ENCODE peak calls at places on chromosome 14, in seven cellular contexts. One of them, this sample, is unnamed.

GRCh38 chr14:44529026-44529425 is 21.9 kb upstream of the FSCB start:
- DNase-seq in GM12878: no peak
- DNase-seq in K562: no peak
- DNase-seq in IMR-90: no peak
- DNase-seq in A549: no peak
- DNase-seq in HepG2: no peak
- DNase-seq in H1: no peak
- DNase-seq in this sample: no peak

GRCh38 chr14:56659361-56659760 is 79.8 kb downstream of the TMEM260 start:
- DNase-seq in GM12878: no peak
- DNase-seq in K562: no peak
- DNase-seq in IMR-90: no peak
- DNase-seq in A549: no peak
- DNase-seq in HepG2: no peak
- DNase-seq in H1: no peak
- DNase-seq in this sample: no peak

GRCh38 chr14:75832621-75833297 is 149.0 kb downstream of the TGFB3 start:
- DNase-seq in GM12878: no peak
- DNase-seq in K562: peak; percentile 68
- DNase-seq in IMR-90: peak; percentile 87
- DNase-seq in A549: no peak
- DNase-seq in HepG2: no peak
- DNase-seq in H1: no peak
- DNase-seq in this sample: no peak

GRCh38 chr14:34199585-34199984 is 248.7 kb upstream of the EGLN3 start:
- DNase-seq in GM12878: no peak
- DNase-seq in K562: no peak
- DNase-seq in IMR-90: peak; percentile 46
- DNase-seq in A549: no peak
- DNase-seq in HepG2: no peak
- DNase-seq in H1: no peak
- DNase-seq in this sample: no peak

GRCh38 chr14:68510201-68510600 is 282.7 kb downstream of the ZFP36L1 start:
- DNase-seq in GM12878: no peak
- DNase-seq in K562: no peak
- DNase-seq in IMR-90: peak; percentile 69
- DNase-seq in A549: no peak
- DNase-seq in HepG2: no peak
- DNase-seq in H1: no peak
- DNase-seq in this sample: peak; percentile 81

GRCh38 chr14:65002586-65003210 is 16.0 kb downstream of the FNTB start:
- DNase-seq in GM12878: no peak
- DNase-seq in K562: no peak
- DNase-seq in IMR-90: peak; percentile 48
- DNase-seq in A549: no peak
- DNase-seq in HepG2: no peak
- DNase-seq in H1: no peak
- DNase-seq in this sample: no peak

GRCh38 chr14:55731881-55732498 is 152.0 kb downstream of the KTN1 start:
- DNase-seq in GM12878: no peak
- DNase-seq in K562: peak; percentile 9
- DNase-seq in IMR-90: peak; percentile 24
- DNase-seq in A549: no peak
- DNase-seq in HepG2: peak; percentile 16
- DNase-seq in H1: no peak
- DNase-seq in this sample: no peak

GRCh38 chr14:103418508-103418818 is 33.2 kb downstream of the MARK3 start:
- DNase-seq in GM12878: no peak
- DNase-seq in K562: peak; percentile 55
- DNase-seq in IMR-90: peak; percentile 87
- DNase-seq in A549: no peak
- DNase-seq in HepG2: no peak
- DNase-seq in H1: no peak
- DNase-seq in this sample: no peak

GRCh38 chr14:55715889-55716288 is 135.9 kb downstream of the KTN1 start:
- DNase-seq in GM12878: no peak
- DNase-seq in K562: no peak
- DNase-seq in IMR-90: peak; percentile 82
- DNase-seq in A549: no peak
- DNase-seq in HepG2: no peak
- DNase-seq in H1: no peak
- DNase-seq in this sample: no peak

GRCh38 chr14:104385189-104386135 is 194.1 kb upstream of the C14orf180 start:
- DNase-seq in GM12878: no peak
- DNase-seq in K562: no peak
- DNase-seq in IMR-90: no peak
- DNase-seq in A549: no peak
- DNase-seq in HepG2: no peak
- DNase-seq in H1: no peak
- DNase-seq in this sample: no peak

GRCh38 chr14:28121512-28122297 is 644.9 kb upstream of the FOXG1 start:
- DNase-seq in GM12878: no peak
- DNase-seq in K562: no peak
- DNase-seq in IMR-90: no peak
- DNase-seq in A549: no peak
- DNase-seq in HepG2: no peak
- DNase-seq in H1: peak; percentile 17
- DNase-seq in this sample: no peak

GRCh38 chr14:34971381-34971780 is 11.4 kb upstream of the SRP54 start:
- DNase-seq in GM12878: no peak
- DNase-seq in K562: no peak
- DNase-seq in IMR-90: peak; percentile 56
- DNase-seq in A549: no peak
- DNase-seq in HepG2: no peak
- DNase-seq in H1: no peak
- DNase-seq in this sample: no peak

GRCh38 chr14:73232984-73233383 is 4.3 kb upstream of the PAPLN start:
- DNase-seq in GM12878: no peak
- DNase-seq in K562: no peak
- DNase-seq in IMR-90: peak; percentile 68
- DNase-seq in A549: no peak
- DNase-seq in HepG2: no peak
- DNase-seq in H1: no peak
- DNase-seq in this sample: no peak

GRCh38 chr14:21066882-21067502 is 3.1 kb upstream of the ARHGEF40 start:
- DNase-seq in GM12878: no peak
- DNase-seq in K562: peak; percentile 29
- DNase-seq in IMR-90: no peak
- DNase-seq in A549: peak; percentile 41
- DNase-seq in HepG2: peak; percentile 48
- DNase-seq in H1: no peak
- DNase-seq in this sample: no peak

GRCh38 chr14:37251778-37252177 is 54.0 kb downstream of the MIPOL1 start:
- DNase-seq in GM12878: no peak
- DNase-seq in K562: no peak
- DNase-seq in IMR-90: no peak
- DNase-seq in A549: peak; percentile 16
- DNase-seq in HepG2: peak; percentile 35
- DNase-seq in H1: no peak
- DNase-seq in this sample: no peak

GRCh38 chr14:101061411-101062064 is 158.0 kb upstream of the RTL1 start:
- DNase-seq in GM12878: no peak
- DNase-seq in K562: no peak
- DNase-seq in IMR-90: no peak
- DNase-seq in A549: no peak
- DNase-seq in HepG2: no peak
- DNase-seq in H1: no peak
- DNase-seq in this sample: no peak

GRCh38 chr14:36227802-36228201 is 51.3 kb upstream of the PTCSC3 start:
- DNase-seq in GM12878: no peak
- DNase-seq in K562: no peak
- DNase-seq in IMR-90: peak; percentile 52
- DNase-seq in A549: no peak
- DNase-seq in HepG2: no peak
- DNase-seq in H1: no peak
- DNase-seq in this sample: no peak

GRCh38 chr14:99378782-99379214 is 101.9 kb downstream of the SETD3 start:
- DNase-seq in GM12878: no peak
- DNase-seq in K562: peak; percentile 34
- DNase-seq in IMR-90: peak; percentile 24
- DNase-seq in A549: peak; percentile 72
- DNase-seq in HepG2: no peak
- DNase-seq in H1: no peak
- DNase-seq in this sample: no peak

GRCh38 chr14:77046706-77047105 is 18.2 kb upstream of the IRF2BPL start:
- DNase-seq in GM12878: no peak
- DNase-seq in K562: no peak
- DNase-seq in IMR-90: no peak
- DNase-seq in A549: no peak
- DNase-seq in HepG2: no peak
- DNase-seq in H1: no peak
- DNase-seq in this sample: no peak
- TF ChIP-seq RFX5 in GM12878: no peak
- TF ChIP-seq RFX5 in K562: no peak
- TF ChIP-seq RFX5 in IMR-90: no peak
- TF ChIP-seq RFX5 in A549: no peak
- TF ChIP-seq RFX5 in HepG2: no peak
- TF ChIP-seq RFX5 in H1: no peak
- TF ChIP-seq RFX5 in this sample: no peak

GRCh38 chr14:49893309-49894213 is 679 bp downstream of the ARF6 start:
- DNase-seq in GM12878: no peak
- DNase-seq in K562: peak; percentile 62
- DNase-seq in IMR-90: no peak
- DNase-seq in A549: peak; percentile 53
- DNase-seq in HepG2: no peak
- DNase-seq in H1: no peak
- DNase-seq in this sample: peak; percentile 80
- TF ChIP-seq RFX5 in GM12878: no peak
- TF ChIP-seq RFX5 in K562: no peak
- TF ChIP-seq RFX5 in IMR-90: no peak
- TF ChIP-seq RFX5 in A549: no peak
- TF ChIP-seq RFX5 in HepG2: no peak
- TF ChIP-seq RFX5 in H1: no peak
- TF ChIP-seq RFX5 in this sample: no peak

GRCh38 chr14:90132821-90133570 is 71.2 kb downstream of the KCNK13 start:
- DNase-seq in GM12878: no peak
- DNase-seq in K562: no peak
- DNase-seq in IMR-90: peak; percentile 26
- DNase-seq in A549: no peak
- DNase-seq in HepG2: no peak
- DNase-seq in H1: no peak
- DNase-seq in this sample: no peak
- TF ChIP-seq RFX5 in GM12878: no peak
- TF ChIP-seq RFX5 in K562: no peak
- TF ChIP-seq RFX5 in IMR-90: no peak
- TF ChIP-seq RFX5 in A549: no peak
- TF ChIP-seq RFX5 in HepG2: no peak
- TF ChIP-seq RFX5 in H1: no peak
- TF ChIP-seq RFX5 in this sample: no peak

GRCh38 chr14:24296341-24297157 is 3.0 kb downstream of the DHRS1 start:
- DNase-seq in GM12878: peak; percentile 82
- DNase-seq in K562: peak; percentile 66
- DNase-seq in IMR-90: peak; percentile 97
- DNase-seq in A549: peak; percentile 77
- DNase-seq in HepG2: peak; percentile 90
- DNase-seq in H1: peak; percentile 57
- DNase-seq in this sample: peak; percentile 77

GRCh38 chr14:24299255-24300191 is at the start of the genes DHRS1 and NOP9:
- DNase-seq in GM12878: peak; percentile 65
- DNase-seq in K562: peak; percentile 92
- DNase-seq in IMR-90: peak; percentile 85
- DNase-seq in A549: peak; percentile 91
- DNase-seq in HepG2: peak; percentile 93
- DNase-seq in H1: peak; percentile 61
- DNase-seq in this sample: peak; percentile 97

GRCh38 chr14:24300326-24300980 is 803 bp downstream of the NOP9 start:
- DNase-seq in GM12878: no peak
- DNase-seq in K562: no peak
- DNase-seq in IMR-90: no peak
- DNase-seq in A549: no peak
- DNase-seq in HepG2: no peak
- DNase-seq in H1: no peak
- DNase-seq in this sample: no peak

GRCh38 chr14:24297190-24297964 is 2.2 kb downstream of the DHRS1 start:
- DNase-seq in GM12878: no peak
- DNase-seq in K562: peak; percentile 32
- DNase-seq in IMR-90: peak; percentile 28
- DNase-seq in A549: peak; percentile 64
- DNase-seq in HepG2: peak; percentile 87
- DNase-seq in H1: no peak
- DNase-seq in this sample: peak; percentile 43

DNA sequence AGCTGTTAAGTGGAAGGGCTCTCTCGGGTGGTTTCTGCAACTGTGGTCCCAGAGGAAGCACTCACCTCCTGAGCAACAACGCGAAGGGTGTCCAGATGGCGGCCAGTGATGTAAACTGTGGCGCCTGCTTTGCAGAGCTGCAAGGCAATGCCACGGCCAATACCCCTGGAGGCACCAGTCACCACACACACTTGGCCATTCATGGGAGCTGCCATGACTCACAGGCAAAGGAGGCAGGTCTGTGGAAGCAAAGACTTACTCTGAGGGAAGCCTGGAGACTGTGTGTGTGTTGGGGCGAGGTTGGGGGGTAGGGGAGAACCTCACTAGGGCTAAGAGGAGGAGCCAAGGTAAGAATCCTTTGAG is 707 bp downstream of the DHRS1 start:
- DNase-seq in GM12878: no peak
- DNase-seq in K562: peak; percentile 28
- DNase-seq in IMR-90: peak; percentile 77
- DNase-seq in A549: peak; percentile 42
- DNase-seq in HepG2: peak; percentile 82
- DNase-seq in H1: no peak
- DNase-seq in this sample: no peak
- TF ChIP-seq RFX5 in GM12878: no peak
- TF ChIP-seq RFX5 in K562: no peak
- TF ChIP-seq RFX5 in IMR-90: no peak
- TF ChIP-seq RFX5 in A549: no peak
- TF ChIP-seq RFX5 in HepG2: no peak
- TF ChIP-seq RFX5 in H1: no peak
- TF ChIP-seq RFX5 in this sample: no peak